ENCODE peak calls at places on chromosomes 12 and 14, in six cellular contexts. M, I, R, Q, X and Y are unnamed samples.

GRCh38 chr14:44379292-44379977 is 127.6 kb downstream of the FSCB start:
- DNase-seq in M (no peak), I (no peak), R (no peak), Q (no peak), X (no peak), Y (no peak)

GRCh38 chr14:29444216-29444615 is 483.4 kb downstream of the PRKD1 start:
- DNase-seq in M (no peak), I (no peak), R (no peak), Q (no peak), X (no peak), Y (no peak)

GRCh38 chr12:116631619-116632018 is 72.4 kb downstream of the MAP1LC3B2 start:
- DNase-seq in M (no peak), I (no peak), R (no peak), Q (no peak), X (no peak), Y (no peak)

GRCh38 chr12:40209886-40210285 is 14.9 kb upstream of the LRRK2 start:
- DNase-seq in M (no peak), I (no peak), R (no peak), Q (no peak), X (no peak), Y (no peak)

GRCh38 chr12:103387385-103387784 is 108.4 kb downstream of the C12orf42 start:
- DNase-seq in M (no peak), I (no peak), R (no peak), Q (no peak), X (no peak), Y (no peak)

GRCh38 chr14:30196861-30197260 is 269.2 kb upstream of the PRKD1 start:
- DNase-seq in M (no peak), I (no peak), R (no peak), Q (no peak), X (no peak), Y (no peak)

GRCh38 chr14:34874386-34875030 is 652 bp downstream of the BAZ1A start:
- DNase-seq in M (peak; percentile 74), I (peak; percentile 69), R (peak; percentile 94), Q (peak; percentile 52), X (peak; percentile 51), Y (peak; percentile 43)

GRCh38 chr12:31710021-31710818 is 18.6 kb downstream of the AMN1 start:
- DNase-seq in M (no peak), I (no peak), R (no peak), Q (no peak), X (no peak), Y (no peak)

GRCh38 chr14:76998777-76999366 is 29.6 kb downstream of the IRF2BPL start:
- DNase-seq in M (no peak), I (no peak), R (no peak), Q (no peak), X (no peak), Y (no peak)

GRCh38 chr14:80415636-80416035 is 204.3 kb upstream of the DIO2 start:
- DNase-seq in M (no peak), I (no peak), R (no peak), Q (no peak), X (no peak), Y (no peak)

GRCh38 chr14:81323621-81324400 is 76.3 kb downstream of the STON2 start:
- DNase-seq in M (no peak), I (no peak), R (no peak), Q (no peak), X (no peak), Y (no peak)

GRCh38 chr14:100317897-100318808 is 5.0 kb upstream of the SLC25A47 start:
- DNase-seq in M (peak; percentile 87), I (peak; percentile 52), R (peak; percentile 95), Q (peak; percentile 68), X (peak; percentile 81), Y (peak; percentile 64)

GRCh38 chr12:95358111-95359083 is 115.6 kb upstream of the METAP2 start:
- DNase-seq in M (no peak), I (no peak), R (no peak), Q (no peak), X (no peak), Y (no peak)

GRCh38 chr12:80946591-80946990 is 8.9 kb upstream of the LIN7A start:
- DNase-seq in M (no peak), I (no peak), R (no peak), Q (no peak), X (no peak), Y (no peak)

GRCh38 chr14:30985796-30986195 is 39.7 kb upstream of the AP4S1 start:
- DNase-seq in M (no peak), I (no peak), R (no peak), Q (no peak), X (no peak), Y (no peak)

GRCh38 chr12:92759634-92760268 is 57.0 kb downstream of the PLEKHG7 start:
- DNase-seq in M (no peak), I (no peak), R (no peak), Q (no peak), X (no peak), Y (no peak)

GRCh38 chr12:43357141-43357540 is 194.9 kb downstream of the ADAMTS20 start:
- DNase-seq in M (no peak), I (no peak), R (no peak), Q (no peak), X (no peak), Y (no peak)

GRCh38 chr12:42641231-42641630 is 51.7 kb upstream of the PRICKLE1 start:
- DNase-seq in M (no peak), I (no peak), R (no peak), Q (no peak), X (no peak), Y (no peak)

GRCh38 chr14:105253329-105253682 is 5.0 kb downstream of the BTBD6 start:
- DNase-seq in M (no peak), I (no peak), R (no peak), Q (no peak), X (no peak), Y (no peak)

GRCh38 chr14:54025661-54026060 is 69.0 kb upstream of the BMP4 start:
- DNase-seq in M (no peak), I (no peak), R (no peak), Q (no peak), X (no peak), Y (no peak)

GRCh38 chr12:124466200-124467128 is 100.9 kb downstream of the NCOR2 start:
- DNase-seq in M (no peak), I (peak; percentile 91), R (peak; percentile 97), Q (no peak), X (peak; percentile 71), Y (no peak)

GRCh38 chr12:49957570-49957967 is 4.1 kb upstream of the AQP5 start:
- DNase-seq in M (no peak), I (no peak), R (no peak), Q (no peak), X (no peak), Y (no peak)

GRCh38 chr14:36747411-36748184 is 85.9 kb downstream of the PAX9 start:
- DNase-seq in M (no peak), I (no peak), R (no peak), Q (no peak), X (no peak), Y (no peak)

GRCh38 chr12:54134850-54135249 is 53.9 kb downstream of the SMUG1 start:
- DNase-seq in M (no peak), I (no peak), R (no peak), Q (no peak), X (no peak), Y (no peak)

GRCh38 chr14:68042591-68043210 is 223.1 kb downstream of the RAD51B start:
- DNase-seq in M (no peak), I (no peak), R (no peak), Q (no peak), X (no peak), Y (no peak)

DNA sequence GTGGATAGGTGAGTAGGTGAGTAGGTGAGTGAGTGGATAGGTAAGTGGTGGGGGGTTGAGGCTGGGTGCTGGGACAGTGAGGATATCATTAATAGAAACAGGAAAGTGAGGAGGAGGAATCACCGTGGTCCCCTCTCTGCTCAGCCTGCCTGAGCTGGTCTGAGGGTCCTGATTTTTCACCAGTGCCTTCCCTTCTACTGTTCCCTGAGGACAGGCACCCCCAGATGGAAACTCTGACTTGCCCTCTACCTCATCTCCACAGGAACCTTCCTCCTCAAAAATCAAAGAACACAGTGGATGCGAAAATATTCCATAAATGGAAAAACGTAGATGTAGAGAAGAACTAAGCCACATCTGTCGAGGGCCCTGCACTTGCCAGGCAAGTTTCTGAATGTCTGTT is 1.9 kb downstream of the GPR68 start:
- DNase-seq in M (no peak), I (no peak), R (no peak), Q (no peak), X (no peak), Y (no peak)
- H3K27ac ChIP-seq in M (no peak overlapping the region), I (peak overlapping the region; percentile 94), R (no peak overlapping the region), Q (no peak overlapping the region), X (no peak overlapping the region), Y (no peak overlapping the region)

DNA sequence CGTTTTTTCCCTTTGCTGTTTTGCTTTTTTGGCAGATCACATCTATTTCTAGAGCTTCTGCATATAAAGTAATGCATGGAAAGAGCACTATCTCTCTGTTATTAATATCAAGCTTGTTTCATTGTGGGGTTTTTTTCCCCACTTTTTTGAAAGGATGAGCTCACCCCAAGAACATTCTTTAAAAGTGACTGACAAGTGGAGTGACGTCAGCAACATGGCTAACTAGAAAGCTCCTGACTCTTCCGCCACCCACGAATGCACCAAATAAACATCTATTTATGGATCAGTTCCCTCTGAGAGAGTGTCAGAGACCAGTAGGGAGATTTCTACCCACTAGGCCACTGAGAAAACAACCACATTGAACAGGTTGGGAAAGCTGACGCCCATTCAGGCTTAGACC is 445.4 kb downstream of the GALC start:
- DNase-seq in M (no peak), I (no peak), R (no peak), Q (no peak), X (no peak), Y (no peak)
- H3K9me3 ChIP-seq in M (peaks cover 6% of the 10 kb centered on the region), I (no peaks in the 10 kb centered on the region), R (no peaks in the 10 kb centered on the region), Q (no peaks in the 10 kb centered on the region), X (peaks cover 36% of the 10 kb centered on the region), Y (no peaks in the 10 kb centered on the region)

GRCh38 chr14:91323671-91324605 is 79.4 kb upstream of the GPR68 start:
- DNase-seq in M (peak; percentile 92), I (peak; percentile 86), R (peak; percentile 97), Q (peak; percentile 81), X (peak; percentile 86), Y (peak; percentile 85)

GRCh38 chr14:91324606-91324950 is 80.1 kb upstream of the GPR68 start:
- DNase-seq in M (no peak), I (no peak), R (peak; percentile 83), Q (no peak), X (no peak), Y (no peak)

GRCh38 chr14:91327201-91327600 is 82.7 kb upstream of the GPR68 start:
- DNase-seq in M (no peak), I (no peak), R (peak; percentile 73), Q (no peak), X (no peak), Y (no peak)

GRCh38 chr14:91326514-91326832 is 82.0 kb upstream of the GPR68 start:
- DNase-seq in M (no peak), I (no peak), R (no peak), Q (no peak), X (no peak), Y (no peak)

DNA sequence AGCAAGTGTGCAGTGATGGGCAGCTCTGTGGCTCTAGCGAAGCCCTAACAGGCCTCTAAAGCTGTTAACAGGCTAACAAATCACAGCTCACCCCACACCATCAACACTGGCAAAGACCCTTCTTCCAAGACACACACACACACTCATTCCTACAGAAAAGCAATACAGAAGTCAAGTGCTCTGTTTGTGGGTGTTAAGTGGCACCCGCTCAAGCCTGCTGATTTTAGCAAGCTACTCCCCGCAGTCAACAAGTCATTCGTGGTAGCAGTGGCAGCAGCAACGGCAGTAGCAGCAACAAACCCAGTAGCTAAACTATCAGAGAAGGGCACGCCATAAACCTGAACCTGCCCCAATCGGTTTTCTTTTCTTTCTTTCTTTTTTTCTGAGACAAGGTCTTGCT is 80.7 kb upstream of the GPR68 start:
- DNase-seq in M (no peak), I (no peak), R (peak; percentile 20), Q (no peak), X (no peak), Y (no peak)
- H3K27ac ChIP-seq in M (no peak overlapping the region), I (no peak overlapping the region), R (peak overlapping the region; percentile 88), Q (no peak overlapping the region), X (peak overlapping the region; percentile 85), Y (no peak overlapping the region)

GRCh38 chr14:19754172-19754571 is 10.8 kb downstream of the OR4Q3 start:
- DNase-seq in M (no peak), I (no peak), R (no peak), Q (no peak), X (no peak), Y (no peak)
- H3K9me3 ChIP-seq in M (no peaks in the 10 kb centered on the region), I (no peaks in the 10 kb centered on the region), R (no peaks in the 10 kb centered on the region), Q (no peaks in the 10 kb centered on the region), X (no peaks in the 10 kb centered on the region), Y (no peaks in the 10 kb centered on the region)